ENCODE peak calls at places on chromosome 20, in six cellular contexts. M, Z, X, G, Q and W are unnamed samples.

GRCh38 chr20:41002842-41003142 is 25.8 kb upstream of the TOP1 start:
- DNase-seq in M (no peak), Z (no peak), X (no peak), G (no peak), Q (no peak), W (no peak)

GRCh38 chr20:7859371-7859802 is 80.9 kb downstream of the HAO1 start:
- DNase-seq in M (peak), Z (no peak), X (peak), G (no peak), Q (no peak), W (no peak)

GRCh38 chr20:23141016-23141415 is 54.9 kb upstream of the CD93 start:
- DNase-seq in M (no peak), Z (no peak), X (no peak), G (no peak), Q (no peak), W (no peak)

GRCh38 chr20:10863337-10864060 is 189.7 kb upstream of the JAG1 start:
- DNase-seq in M (no peak), Z (no peak), X (no peak), G (no peak), Q (no peak), W (no peak)

GRCh38 chr20:48614593-48615274 is 213.1 kb downstream of the PREX1 start:
- DNase-seq in M (no peak), Z (no peak), X (no peak), G (no peak), Q (no peak), W (no peak)

GRCh38 chr20:8287328-8287727 is 155.3 kb downstream of the PLCB1 start:
- DNase-seq in M (no peak), Z (no peak), X (no peak), G (no peak), Q (no peak), W (no peak)

GRCh38 chr20:37345339-37346231 is at the start of gene SRC:
- DNase-seq in M (no peak), Z (peak), X (peak), G (peak), Q (peak), W (peak)

GRCh38 chr20:44064501-44065400 is 122.2 kb downstream of the JPH2 start:
- DNase-seq in M (no peak), Z (no peak), X (no peak), G (no peak), Q (no peak), W (no peak)

GRCh38 chr20:61135966-61136365 is 116.1 kb upstream of the CDH4 start:
- DNase-seq in M (no peak), Z (no peak), X (no peak), G (no peak), Q (no peak), W (no peak)

GRCh38 chr20:52340036-52340634 is 148.6 kb upstream of the ZFP64 start:
- DNase-seq in M (no peak), Z (no peak), X (peak), G (peak), Q (no peak), W (no peak)

GRCh38 chr20:10218536-10219451 is at the start of gene SNAP25:
- DNase-seq in M (no peak), Z (peak), X (no peak), G (peak), Q (peak), W (no peak)

GRCh38 chr20:19976595-19977372 is 40.4 kb upstream of the NAA20 start:
- DNase-seq in M (no peak), Z (no peak), X (peak), G (no peak), Q (peak), W (no peak)

GRCh38 chr20:4437131-4437530 is 284.6 kb upstream of the PRND start:
- DNase-seq in M (no peak), Z (no peak), X (no peak), G (no peak), Q (no peak), W (no peak)

GRCh38 chr20:1505361-1505760 is 14.1 kb upstream of the SIRPB2 start:
- DNase-seq in M (no peak), Z (no peak), X (no peak), G (no peak), Q (no peak), W (no peak)

GRCh38 chr20:32780278-32780677 is 18.1 kb downstream of the DNMT3B start:
- DNase-seq in M (no peak), Z (no peak), X (no peak), G (no peak), Q (no peak), W (no peak)

GRCh38 chr20:17624551-17625245 is 54.8 kb downstream of the DSTN start:
- DNase-seq in M (no peak), Z (no peak), X (no peak), G (no peak), Q (no peak), W (peak)

GRCh38 chr20:23653400-23653938 is 15.7 kb upstream of the CST3 start:
- DNase-seq in M (no peak), Z (no peak), X (no peak), G (no peak), Q (peak), W (no peak)

GRCh38 chr20:4193053-4193452 is 177.7 kb upstream of the RNF24 start:
- DNase-seq in M (no peak), Z (no peak), X (no peak), G (no peak), Q (no peak), W (no peak)

GRCh38 chr20:24289737-24290481 is 179.5 kb upstream of the SYNDIG1 start:
- DNase-seq in M (no peak), Z (no peak), X (no peak), G (no peak), Q (no peak), W (no peak)

GRCh38 chr20:57612436-57612835 is 7.8 kb downstream of the ZBP1 start:
- DNase-seq in M (no peak), Z (no peak), X (no peak), G (no peak), Q (no peak), W (no peak)

GRCh38 chr20:58555078-58555765 is 40.0 kb upstream of the APCDD1L start:
- DNase-seq in M (no peak), Z (no peak), X (no peak), G (no peak), Q (no peak), W (no peak)

GRCh38 chr20:64164123-64164836 is at the start of gene MYT1:
- DNase-seq in M (no peak), Z (no peak), X (no peak), G (no peak), Q (no peak), W (no peak)

GRCh38 chr20:35579196-35579595 is 36.4 kb upstream of the SPAG4 start:
- DNase-seq in M (no peak), Z (no peak), X (no peak), G (no peak), Q (no peak), W (no peak)

GRCh38 chr20:49478754-49479689 is 3.4 kb downstream of the KCNB1 start:
- DNase-seq in M (no peak), Z (no peak), X (no peak), G (no peak), Q (no peak), W (no peak)

GRCh38 chr20:8291873-8292272 is 159.8 kb downstream of the PLCB1 start:
- DNase-seq in M (no peak), Z (no peak), X (no peak), G (no peak), Q (no peak), W (no peak)

GRCh38 chr20:52191132-52191435 is 495 bp downstream of the ZFP64 start:
- DNase-seq in M (no peak), Z (no peak), X (no peak), G (no peak), Q (no peak), W (no peak)

GRCh38 chr20:11852801-11853200 is 64.9 kb upstream of the BTBD3 start:
- DNase-seq in M (no peak), Z (no peak), X (no peak), G (no peak), Q (no peak), W (no peak)

GRCh38 chr20:9886227-9886626 is 47.4 kb upstream of the PAK5 start:
- DNase-seq in M (no peak), Z (no peak), X (no peak), G (no peak), Q (no peak), W (no peak)

GRCh38 chr20:34390769-34391447 is 27.8 kb downstream of the ITCH start:
- DNase-seq in M (no peak), Z (no peak), X (peak), G (peak), Q (no peak), W (no peak)

GRCh38 chr20:16007978-16008377 is 565.3 kb downstream of the KIF16B start:
- DNase-seq in M (no peak), Z (no peak), X (no peak), G (no peak), Q (no peak), W (no peak)

GRCh38 chr20:6178537-6178936 is 55.7 kb upstream of the FERMT1 start:
- DNase-seq in M (no peak), Z (no peak), X (peak), G (no peak), Q (no peak), W (no peak)

GRCh38 chr20:14879020-14879697 is 541.7 kb upstream of the FLRT3 start:
- DNase-seq in M (no peak), Z (no peak), X (peak), G (no peak), Q (no peak), W (no peak)

GRCh38 chr20:35776513-35777101 is 4.8 kb downstream of the PHF20 start:
- DNase-seq in M (no peak), Z (no peak), X (no peak), G (peak), Q (no peak), W (no peak)

GRCh38 chr20:33871362-33871761 is 60.2 kb downstream of the CHMP4B start:
- DNase-seq in M (no peak), Z (no peak), X (no peak), G (no peak), Q (no peak), W (no peak)

GRCh38 chr20:4546786-4547185 is 174.9 kb upstream of the PRND start:
- DNase-seq in M (no peak), Z (no peak), X (no peak), G (no peak), Q (no peak), W (no peak)

GRCh38 chr20:37516697-37517370 is 4.2 kb upstream of the NNAT start:
- DNase-seq in M (no peak), Z (no peak), X (no peak), G (no peak), Q (no peak), W (no peak)

GRCh38 chr20:10253750-10254149 is 35.1 kb downstream of the SNAP25 start:
- DNase-seq in M (no peak), Z (no peak), X (no peak), G (no peak), Q (no peak), W (no peak)

GRCh38 chr20:49132995-49133451 is 55.1 kb downstream of the STAU1 start:
- DNase-seq in M (peak), Z (no peak), X (peak), G (peak), Q (no peak), W (no peak)

GRCh38 chr20:21004386-21005076 is 101.6 kb downstream of the LINC00237 start:
- DNase-seq in M (no peak), Z (no peak), X (peak), G (no peak), Q (no peak), W (no peak)

GRCh38 chr20:330233-331149 is 5.1 kb downstream of the SOX12 start:
- DNase-seq in M (no peak), Z (peak), X (peak), G (peak), Q (peak), W (peak)

GRCh38 chr20:328596-329324 is 3.4 kb downstream of the SOX12 start:
- DNase-seq in M (no peak), Z (no peak), X (no peak), G (no peak), Q (no peak), W (no peak)

GRCh38 chr20:329851-330232 is 4.5 kb downstream of the SOX12 start:
- DNase-seq in M (no peak), Z (no peak), X (no peak), G (no peak), Q (no peak), W (no peak)

GRCh38 chr20:327946-328563 is 2.7 kb downstream of the SOX12 start:
- DNase-seq in M (no peak), Z (no peak), X (no peak), G (peak), Q (no peak), W (no peak)

GRCh38 chr20:329325-329695 is 4.0 kb downstream of the SOX12 start:
- DNase-seq in M (no peak), Z (no peak), X (no peak), G (no peak), Q (no peak), W (no peak)
- TF ChIP-seq POLR2AphosphoS5 in M (no peak), Z (no peak), X (no peak), G (no peak), Q (no peak), W (no peak)

DNA sequence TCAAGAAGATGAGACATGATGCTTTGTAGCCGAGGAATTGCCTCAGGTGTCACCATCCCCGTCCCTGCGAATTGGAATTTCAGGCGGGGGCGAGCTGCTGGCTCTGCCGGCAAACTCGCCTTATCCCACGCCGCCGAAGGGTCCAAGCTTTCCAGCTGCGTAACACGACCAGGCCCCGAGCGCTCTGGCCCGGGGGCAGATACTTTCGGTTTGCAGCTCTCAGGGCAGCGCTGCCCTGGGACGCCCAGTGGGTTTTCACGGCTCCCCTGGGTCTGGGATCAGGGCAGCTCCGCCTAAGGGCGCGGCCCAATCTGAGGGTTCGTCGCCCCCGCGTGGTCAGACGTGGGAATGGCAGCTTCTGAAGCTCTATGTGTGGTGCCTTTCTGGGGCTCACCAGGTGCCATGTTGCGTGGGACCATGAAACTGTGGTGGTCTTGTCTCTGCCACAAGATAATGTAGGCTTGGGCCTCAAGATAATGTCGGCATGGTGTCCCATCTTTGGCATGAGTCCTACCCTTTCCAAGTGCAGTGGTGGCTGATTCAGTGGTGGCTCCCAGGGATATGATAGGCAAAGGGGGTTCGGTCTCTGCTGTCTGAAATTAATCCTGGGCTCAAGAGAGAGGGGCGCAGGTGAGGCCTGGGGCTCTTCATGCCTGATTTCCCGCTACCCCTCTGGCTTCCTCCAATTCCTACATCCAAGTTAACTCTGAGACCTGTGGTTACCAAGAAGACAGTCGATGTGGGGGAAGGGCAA is 21.0 kb downstream of the PIGT start:
- DNase-seq in M (no peak), Z (peak), X (peak), G (peak), Q (peak), W (peak)
- TF ChIP-seq POLR2A in M (no peak), Z (no peak), X (no peak), G (no peak), Q (no peak), W (no peak)

GRCh38 chr20:50868509-50869495 is 62.4 kb downstream of the ADNP start:
- DNase-seq in M (no peak), Z (no peak), X (peak), G (no peak), Q (no peak), W (no peak)

GRCh38 chr20:50865114-50865513 is 66.1 kb downstream of the ADNP start:
- DNase-seq in M (no peak), Z (no peak), X (no peak), G (no peak), Q (no peak), W (no peak)

GRCh38 chr20:50865591-50865990 is 65.6 kb downstream of the ADNP start:
- DNase-seq in M (no peak), Z (no peak), X (no peak), G (no peak), Q (no peak), W (no peak)

GRCh38 chr20:50867805-50868204 is 63.4 kb downstream of the ADNP start:
- DNase-seq in M (no peak), Z (no peak), X (no peak), G (no peak), Q (no peak), W (no peak)

GRCh38 chr20:50866036-50866685 is 65.1 kb downstream of the ADNP start:
- DNase-seq in M (no peak), Z (no peak), X (no peak), G (no peak), Q (no peak), W (no peak)
- TF ChIP-seq TAF1 in M (no peak), Z (no peak), X (no peak), G (no peak), Q (no peak), W (no peak)

DNA sequence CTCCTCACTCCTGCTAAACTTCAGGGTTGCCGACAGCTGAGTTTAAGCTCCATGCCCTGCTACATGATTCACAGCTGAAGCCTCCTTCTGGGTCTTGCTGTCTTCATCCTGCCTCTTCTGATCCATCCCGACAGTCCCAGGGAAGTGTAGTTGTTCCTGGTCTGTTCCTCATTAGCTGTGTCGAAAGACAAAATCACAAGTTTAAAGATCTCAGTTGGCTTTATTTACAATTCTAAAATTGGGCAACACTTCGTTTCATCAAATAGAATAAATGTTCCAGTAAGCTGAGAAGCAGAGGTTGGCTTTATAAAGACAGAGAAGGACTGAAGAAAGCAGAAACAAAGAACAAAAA is 4.1 kb upstream of the SLC2A10 start:
- DNase-seq in M (no peak), Z (no peak), X (no peak), G (no peak), Q (no peak), W (no peak)
- TF ChIP-seq POLR2AphosphoS5 in M (no peak), Z (no peak), X (no peak), G (no peak), Q (no peak), W (no peak)

DNA sequence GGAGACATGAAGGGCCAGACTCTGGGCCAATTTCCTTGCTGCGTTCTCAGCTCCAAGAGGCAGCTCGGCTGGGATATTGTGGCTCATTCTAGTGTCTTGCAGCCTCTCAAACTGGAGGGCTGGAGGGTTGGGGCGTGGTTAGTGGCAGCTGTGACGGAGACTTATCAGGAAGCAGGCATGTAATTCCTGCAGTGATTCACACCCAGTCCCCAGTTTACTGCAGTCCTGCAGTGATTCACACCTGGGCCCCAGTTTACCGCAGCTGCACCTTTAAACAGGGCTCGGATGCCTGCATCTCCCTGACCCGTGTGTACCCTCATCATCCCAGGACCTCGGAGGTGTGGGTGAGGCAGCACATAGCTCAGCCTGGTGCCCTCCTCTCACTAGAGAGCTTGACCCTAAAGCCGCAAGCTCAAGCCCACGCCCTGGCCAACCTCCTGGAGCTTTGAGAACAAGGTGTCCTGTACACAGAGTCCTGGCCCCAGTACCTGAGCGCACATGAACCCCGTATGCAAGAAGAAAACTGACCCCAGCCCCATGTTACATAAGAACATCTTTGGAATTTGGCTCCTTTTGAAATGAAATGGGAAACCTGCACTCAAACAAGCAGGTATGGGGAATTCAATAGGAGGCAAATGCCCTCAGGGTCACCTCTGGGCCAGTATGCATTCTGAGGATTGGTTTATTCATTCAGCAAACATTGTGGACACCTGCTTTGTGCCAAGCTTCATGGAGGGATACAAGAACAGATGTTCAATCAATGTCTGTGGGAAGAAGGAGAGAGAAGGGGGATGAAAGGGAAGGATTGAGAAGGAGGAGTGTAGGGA is 55.3 kb upstream of the FAM83D start:
- DNase-seq in M (no peak), Z (no peak), X (no peak), G (peak), Q (no peak), W (no peak)
- TF ChIP-seq POLR2A in M (no peak), Z (no peak), X (no peak), G (no peak), Q (no peak), W (no peak)

GRCh38 chr20:63007722-63008488 is 1.1 kb upstream of the BHLHE23 start:
- DNase-seq in M (no peak), Z (no peak), X (no peak), G (no peak), Q (no peak), W (no peak)

GRCh38 chr20:63005862-63006564 is 751 bp downstream of the BHLHE23 start:
- DNase-seq in M (no peak), Z (no peak), X (no peak), G (no peak), Q (peak), W (no peak)

GRCh38 chr20:63007472-63007721 is 633 bp upstream of the BHLHE23 start:
- DNase-seq in M (no peak), Z (no peak), X (no peak), G (no peak), Q (no peak), W (no peak)

GRCh38 chr20:63005240-63005861 is 1.4 kb downstream of the BHLHE23 start:
- DNase-seq in M (no peak), Z (no peak), X (no peak), G (no peak), Q (no peak), W (no peak)

GRCh38 chr20:63006611-63007471 is at the start of gene BHLHE23:
- DNase-seq in M (no peak), Z (no peak), X (no peak), G (no peak), Q (peak), W (no peak)
- TF ChIP-seq TAF1 in M (no peak), Z (no peak), X (no peak), G (no peak), Q (no peak), W (no peak)

GRCh38 chr20:53869466-53870258 is 200.7 kb downstream of the BCAS1 start:
- DNase-seq in M (peak), Z (no peak), X (peak), G (peak), Q (no peak), W (no peak)
- TF ChIP-seq POLR2AphosphoS5 in M (no peak), Z (no peak), X (no peak), G (no peak), Q (no peak), W (no peak)